ENCODE peak calls at places on chromosomes 2 and 18, in eight cellular contexts. One of them, this sample, is unnamed.

GRCh38 chr2:170525566-170525900 is 189.6 kb upstream of the SP5 start:
- DNase-seq in stomach: peak; percentile 45
- DNase-seq in HAP-1: peak; percentile 81
- DNase-seq in trophoblast cell: peak; percentile 58
- DNase-seq in aorta: peak; percentile 87
- DNase-seq in GM23248: peak; percentile 98
- DNase-seq in CD8-positive, alpha-beta memory T cell: no peak
- DNase-seq in iPS DF 6.9: no peak
- DNase-seq in this sample: peak; percentile 37

GRCh38 chr18:9697121-9697520 is 11.0 kb upstream of the RAB31 start:
- DNase-seq in HAP-1: no peak
- DNase-seq in GM23248: no peak
- DNase-seq in aorta: no peak
- DNase-seq in trophoblast cell: no peak
- DNase-seq in stomach: no peak
- DNase-seq in iPS DF 6.9: no peak
- DNase-seq in CD8-positive, alpha-beta memory T cell: no peak
- DNase-seq in this sample: no peak

GRCh38 chr2:218648473-218649100 is 10.8 kb downstream of the ZNF142 start:
- DNase-seq in CD8-positive, alpha-beta memory T cell: peak; percentile 27
- DNase-seq in GM23248: peak; percentile 72
- DNase-seq in aorta: peak; percentile 74
- DNase-seq in trophoblast cell: peak; percentile 87
- DNase-seq in iPS DF 6.9: no peak
- DNase-seq in HAP-1: peak; percentile 69
- DNase-seq in stomach: peak; percentile 51
- DNase-seq in this sample: peak; percentile 62

GRCh38 chr18:70280007-70280925 is 8.6 kb upstream of the SOCS6 start:
- DNase-seq in HAP-1: no peak
- DNase-seq in stomach: peak; percentile 44
- DNase-seq in GM23248: peak; percentile 40
- DNase-seq in trophoblast cell: peak; percentile 94
- DNase-seq in aorta: no peak
- DNase-seq in iPS DF 6.9: no peak
- DNase-seq in CD8-positive, alpha-beta memory T cell: no peak
- DNase-seq in this sample: no peak

GRCh38 chr2:20509766-20510490 is 63.1 kb downstream of the RHOB start:
- DNase-seq in trophoblast cell: peak; percentile 90
- DNase-seq in stomach: peak; percentile 71
- DNase-seq in CD8-positive, alpha-beta memory T cell: no peak
- DNase-seq in GM23248: peak; percentile 53
- DNase-seq in iPS DF 6.9: peak; percentile 41
- DNase-seq in HAP-1: peak; percentile 86
- DNase-seq in aorta: no peak
- DNase-seq in this sample: peak; percentile 72

GRCh38 chr2:7057865-7058400 is 140.7 kb downstream of the RNF144A start:
- DNase-seq in iPS DF 6.9: no peak
- DNase-seq in GM23248: no peak
- DNase-seq in CD8-positive, alpha-beta memory T cell: peak; percentile 36
- DNase-seq in stomach: no peak
- DNase-seq in aorta: no peak
- DNase-seq in trophoblast cell: no peak
- DNase-seq in HAP-1: no peak
- DNase-seq in this sample: no peak

GRCh38 chr2:43154685-43155084 is 71.7 kb downstream of the ZFP36L2 start:
- DNase-seq in GM23248: no peak
- DNase-seq in iPS DF 6.9: no peak
- DNase-seq in HAP-1: no peak
- DNase-seq in aorta: no peak
- DNase-seq in CD8-positive, alpha-beta memory T cell: no peak
- DNase-seq in stomach: no peak
- DNase-seq in trophoblast cell: no peak
- DNase-seq in this sample: no peak

GRCh38 chr2:55014962-55015939 is 35.0 kb downstream of the RTN4 start:
- DNase-seq in iPS DF 6.9: no peak
- DNase-seq in HAP-1: peak; percentile 66
- DNase-seq in CD8-positive, alpha-beta memory T cell: peak; percentile 41
- DNase-seq in GM23248: peak; percentile 88
- DNase-seq in stomach: peak; percentile 59
- DNase-seq in trophoblast cell: peak; percentile 74
- DNase-seq in aorta: no peak
- DNase-seq in this sample: peak; percentile 77

GRCh38 chr2:224284134-224284946 is 117.6 kb downstream of the FAM124B start:
- DNase-seq in aorta: no peak
- DNase-seq in trophoblast cell: peak; percentile 88
- DNase-seq in CD8-positive, alpha-beta memory T cell: peak; percentile 13
- DNase-seq in HAP-1: peak; percentile 31
- DNase-seq in iPS DF 6.9: peak; percentile 31
- DNase-seq in GM23248: peak; percentile 45
- DNase-seq in stomach: no peak
- DNase-seq in this sample: no peak

GRCh38 chr2:162327134-162327769 is 8.8 kb upstream of the IFIH1 start:
- DNase-seq in CD8-positive, alpha-beta memory T cell: no peak
- DNase-seq in stomach: no peak
- DNase-seq in GM23248: peak; percentile 33
- DNase-seq in aorta: no peak
- DNase-seq in trophoblast cell: no peak
- DNase-seq in iPS DF 6.9: no peak
- DNase-seq in HAP-1: no peak
- DNase-seq in this sample: no peak

GRCh38 chr2:47014564-47015051 is 99.0 kb upstream of the MCFD2 start:
- DNase-seq in GM23248: no peak
- DNase-seq in trophoblast cell: no peak
- DNase-seq in aorta: no peak
- DNase-seq in CD8-positive, alpha-beta memory T cell: no peak
- DNase-seq in stomach: no peak
- DNase-seq in iPS DF 6.9: no peak
- DNase-seq in HAP-1: no peak
- DNase-seq in this sample: no peak

GRCh38 chr18:58960946-58961722 is 96.5 kb downstream of the ZNF532 start:
- DNase-seq in trophoblast cell: no peak
- DNase-seq in aorta: no peak
- DNase-seq in iPS DF 6.9: no peak
- DNase-seq in CD8-positive, alpha-beta memory T cell: no peak
- DNase-seq in stomach: no peak
- DNase-seq in GM23248: no peak
- DNase-seq in HAP-1: no peak
- DNase-seq in this sample: no peak

GRCh38 chr2:239204143-239204875 is 196.5 kb downstream of the HDAC4 start:
- DNase-seq in iPS DF 6.9: no peak
- DNase-seq in CD8-positive, alpha-beta memory T cell: no peak
- DNase-seq in aorta: peak; percentile 50
- DNase-seq in trophoblast cell: no peak
- DNase-seq in HAP-1: no peak
- DNase-seq in GM23248: no peak
- DNase-seq in stomach: no peak
- DNase-seq in this sample: no peak

GRCh38 chr18:74123200-74123599 is 24.4 kb downstream of the FBXO15 start:
- DNase-seq in HAP-1: no peak
- DNase-seq in GM23248: no peak
- DNase-seq in trophoblast cell: no peak
- DNase-seq in aorta: no peak
- DNase-seq in CD8-positive, alpha-beta memory T cell: no peak
- DNase-seq in iPS DF 6.9: no peak
- DNase-seq in stomach: no peak
- DNase-seq in this sample: no peak

GRCh38 chr18:57585846-57586242 is 658 bp downstream of the FECH start:
- DNase-seq in iPS DF 6.9: no peak
- DNase-seq in HAP-1: peak; percentile 24
- DNase-seq in GM23248: no peak
- DNase-seq in trophoblast cell: no peak
- DNase-seq in CD8-positive, alpha-beta memory T cell: no peak
- DNase-seq in aorta: no peak
- DNase-seq in stomach: no peak
- DNase-seq in this sample: no peak

GRCh38 chr2:215577356-215577755 is 141.5 kb upstream of the FN1 start:
- DNase-seq in iPS DF 6.9: no peak
- DNase-seq in trophoblast cell: no peak
- DNase-seq in aorta: no peak
- DNase-seq in stomach: no peak
- DNase-seq in HAP-1: no peak
- DNase-seq in CD8-positive, alpha-beta memory T cell: no peak
- DNase-seq in GM23248: peak; percentile 68
- DNase-seq in this sample: no peak

GRCh38 chr2:28338046-28338753 is 54.5 kb upstream of the FOSL2 start:
- DNase-seq in CD8-positive, alpha-beta memory T cell: no peak
- DNase-seq in GM23248: peak; percentile 95
- DNase-seq in trophoblast cell: peak; percentile 67
- DNase-seq in iPS DF 6.9: no peak
- DNase-seq in HAP-1: no peak
- DNase-seq in aorta: peak; percentile 90
- DNase-seq in stomach: peak; percentile 76
- DNase-seq in this sample: no peak

GRCh38 chr2:118842687-118843491 is 4.6 kb downstream of the EN1 start:
- DNase-seq in trophoblast cell: no peak
- DNase-seq in HAP-1: no peak
- DNase-seq in iPS DF 6.9: no peak
- DNase-seq in GM23248: no peak
- DNase-seq in stomach: no peak
- DNase-seq in CD8-positive, alpha-beta memory T cell: no peak
- DNase-seq in aorta: no peak
- DNase-seq in this sample: no peak

GRCh38 chr2:965640-966147 is 15.0 kb downstream of the SNTG2 start:
- DNase-seq in stomach: no peak
- DNase-seq in trophoblast cell: no peak
- DNase-seq in CD8-positive, alpha-beta memory T cell: no peak
- DNase-seq in HAP-1: no peak
- DNase-seq in GM23248: no peak
- DNase-seq in aorta: no peak
- DNase-seq in iPS DF 6.9: no peak
- DNase-seq in this sample: no peak

GRCh38 chr18:23618862-23619387 is 32.6 kb upstream of the NPC1 start:
- DNase-seq in aorta: peak; percentile 79
- DNase-seq in iPS DF 6.9: no peak
- DNase-seq in CD8-positive, alpha-beta memory T cell: no peak
- DNase-seq in trophoblast cell: no peak
- DNase-seq in stomach: no peak
- DNase-seq in GM23248: no peak
- DNase-seq in HAP-1: no peak
- DNase-seq in this sample: no peak

GRCh38 chr2:19611491-19612332 is 253.3 kb upstream of the OSR1 start:
- DNase-seq in stomach: no peak
- DNase-seq in iPS DF 6.9: no peak
- DNase-seq in HAP-1: no peak
- DNase-seq in aorta: no peak
- DNase-seq in GM23248: peak; percentile 98
- DNase-seq in CD8-positive, alpha-beta memory T cell: no peak
- DNase-seq in trophoblast cell: no peak
- DNase-seq in this sample: peak; percentile 7

GRCh38 chr2:148645925-148646559 is 1.5 kb downstream of the EPC2 start:
- DNase-seq in CD8-positive, alpha-beta memory T cell: peak; percentile 85
- DNase-seq in GM23248: peak; percentile 93
- DNase-seq in stomach: peak; percentile 41
- DNase-seq in iPS DF 6.9: no peak
- DNase-seq in aorta: no peak
- DNase-seq in trophoblast cell: peak; percentile 68
- DNase-seq in HAP-1: peak; percentile 69
- DNase-seq in this sample: peak; percentile 79

GRCh38 chr2:158990397-158991209 is 22.2 kb downstream of the TANC1 start:
- DNase-seq in iPS DF 6.9: no peak
- DNase-seq in trophoblast cell: peak; percentile 86
- DNase-seq in aorta: no peak
- DNase-seq in HAP-1: no peak
- DNase-seq in GM23248: peak; percentile 96
- DNase-seq in stomach: no peak
- DNase-seq in CD8-positive, alpha-beta memory T cell: no peak
- DNase-seq in this sample: no peak

GRCh38 chr2:104656496-104657310 is 197.2 kb upstream of the POU3F3 start:
- DNase-seq in aorta: no peak
- DNase-seq in CD8-positive, alpha-beta memory T cell: no peak
- DNase-seq in GM23248: no peak
- DNase-seq in iPS DF 6.9: no peak
- DNase-seq in HAP-1: no peak
- DNase-seq in stomach: no peak
- DNase-seq in trophoblast cell: no peak
- DNase-seq in this sample: no peak

GRCh38 chr18:70415823-70416488 is 127.1 kb downstream of the SOCS6 start:
- DNase-seq in HAP-1: no peak
- DNase-seq in GM23248: no peak
- DNase-seq in trophoblast cell: no peak
- DNase-seq in stomach: peak; percentile 51
- DNase-seq in aorta: no peak
- DNase-seq in iPS DF 6.9: no peak
- DNase-seq in CD8-positive, alpha-beta memory T cell: no peak
- DNase-seq in this sample: no peak

GRCh38 chr2:235669983-235670962 is 176.4 kb downstream of the AGAP1 start:
- DNase-seq in HAP-1: no peak
- DNase-seq in aorta: peak; percentile 87
- DNase-seq in stomach: peak; percentile 58
- DNase-seq in trophoblast cell: peak; percentile 79
- DNase-seq in GM23248: peak; percentile 96
- DNase-seq in iPS DF 6.9: no peak
- DNase-seq in CD8-positive, alpha-beta memory T cell: no peak
- DNase-seq in this sample: no peak
- H3K4me3 ChIP-seq in HAP-1: peak overlapping the region; percentile 12
- H3K4me3 ChIP-seq in aorta: peak overlapping the region; percentile 61
- H3K4me3 ChIP-seq in stomach: peak overlapping the region; percentile 80
- H3K4me3 ChIP-seq in trophoblast cell: peak overlapping the region; percentile 82
- H3K4me3 ChIP-seq in GM23248: peak overlapping the region; percentile 77
- H3K4me3 ChIP-seq in iPS DF 6.9: peak overlapping the region; percentile 76
- H3K4me3 ChIP-seq in CD8-positive, alpha-beta memory T cell: no peak overlapping the region
- H3K4me3 ChIP-seq in this sample: peak overlapping the region; percentile 49

GRCh38 chr2:128783193-128783671 is 464.6 kb upstream of the HS6ST1 start:
- DNase-seq in iPS DF 6.9: no peak
- DNase-seq in GM23248: no peak
- DNase-seq in HAP-1: no peak
- DNase-seq in stomach: peak; percentile 4
- DNase-seq in CD8-positive, alpha-beta memory T cell: no peak
- DNase-seq in aorta: no peak
- DNase-seq in trophoblast cell: no peak
- DNase-seq in this sample: no peak
- H3K4me3 ChIP-seq in iPS DF 6.9: no peak overlapping the region
- H3K4me3 ChIP-seq in GM23248: no peak overlapping the region
- H3K4me3 ChIP-seq in HAP-1: no peak overlapping the region
- H3K4me3 ChIP-seq in stomach: no peak overlapping the region
- H3K4me3 ChIP-seq in CD8-positive, alpha-beta memory T cell: no peak overlapping the region
- H3K4me3 ChIP-seq in aorta: no peak overlapping the region
- H3K4me3 ChIP-seq in trophoblast cell: no peak overlapping the region
- H3K4me3 ChIP-seq in this sample: no peak overlapping the region

DNA sequence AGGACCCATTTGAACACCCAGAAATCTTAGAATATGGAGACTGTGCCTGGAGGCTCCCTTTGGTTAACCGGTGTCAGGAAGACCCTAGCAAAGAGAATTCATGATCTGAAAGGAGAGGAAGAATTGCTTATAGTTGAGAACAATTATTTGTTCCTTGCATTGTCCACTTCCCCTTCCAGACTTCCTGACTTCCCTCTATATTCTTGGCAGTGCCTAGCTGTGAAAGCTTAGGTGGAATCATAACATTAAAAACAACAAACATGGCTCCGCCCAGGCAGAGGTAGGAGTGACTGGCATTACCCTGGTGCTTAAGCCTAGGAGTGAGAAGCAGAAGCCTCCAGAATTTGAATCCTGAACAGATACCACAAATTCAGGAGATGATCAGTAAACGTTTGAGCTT is 1.9 kb downstream of the TTL start:
- DNase-seq in aorta: no peak
- DNase-seq in iPS DF 6.9: no peak
- DNase-seq in stomach: no peak
- DNase-seq in GM23248: no peak
- DNase-seq in CD8-positive, alpha-beta memory T cell: no peak
- DNase-seq in HAP-1: no peak
- DNase-seq in trophoblast cell: no peak
- DNase-seq in this sample: no peak
- H3K4me3 ChIP-seq in aorta: no peak overlapping the region
- H3K4me3 ChIP-seq in iPS DF 6.9: no peak overlapping the region
- H3K4me3 ChIP-seq in stomach: peak overlapping the region; percentile 97
- H3K4me3 ChIP-seq in GM23248: peak overlapping the region; percentile 92
- H3K4me3 ChIP-seq in CD8-positive, alpha-beta memory T cell: no peak overlapping the region
- H3K4me3 ChIP-seq in HAP-1: peak overlapping the region; percentile 67
- H3K4me3 ChIP-seq in trophoblast cell: no peak overlapping the region
- H3K4me3 ChIP-seq in this sample: no peak overlapping the region

GRCh38 chr2:45141883-45142866 is 132.9 kb upstream of the SIX2 start:
- DNase-seq in trophoblast cell: no peak
- DNase-seq in HAP-1: no peak
- DNase-seq in GM23248: no peak
- DNase-seq in aorta: no peak
- DNase-seq in iPS DF 6.9: no peak
- DNase-seq in CD8-positive, alpha-beta memory T cell: no peak
- DNase-seq in stomach: no peak
- DNase-seq in this sample: no peak
- H3K4me3 ChIP-seq in trophoblast cell: no peak overlapping the region
- H3K4me3 ChIP-seq in HAP-1: no peak overlapping the region
- H3K4me3 ChIP-seq in GM23248: no peak overlapping the region
- H3K4me3 ChIP-seq in aorta: no peak overlapping the region
- H3K4me3 ChIP-seq in iPS DF 6.9: no peak overlapping the region
- H3K4me3 ChIP-seq in CD8-positive, alpha-beta memory T cell: no peak overlapping the region
- H3K4me3 ChIP-seq in stomach: no peak overlapping the region
- H3K4me3 ChIP-seq in this sample: no peak overlapping the region